ENCODE peak calls at places on chromosome 22, in five cellular contexts. B, E, I, H and W are unnamed samples.

GRCh38 chr22:47333625-47334024 is 571.2 kb downstream of the TBC1D22A start:
- DNase-seq in B (no peak), H (no peak), E (no peak), I (no peak), W (peak; percentile 93)

GRCh38 chr22:22906907-22907550 is 19.4 kb downstream of the IGLL5 start:
- DNase-seq in H (no peak), B (no peak), E (no peak), I (no peak), W (no peak)

GRCh38 chr22:40520562-40520961 is 116.0 kb downstream of the MRTFA start:
- DNase-seq in H (no peak), E (no peak), I (no peak), B (no peak), W (no peak)

GRCh38 chr22:49368976-49369725 is 458.5 kb downstream of the BRD1 start:
- DNase-seq in E (no peak), B (no peak), H (no peak), I (no peak), W (no peak)

GRCh38 chr22:46941958-46942815 is 179.7 kb downstream of the TBC1D22A start:
- DNase-seq in H (no peak), E (no peak), I (no peak), B (peak; percentile 44), W (no peak)

GRCh38 chr22:33919591-33920501 is at the start of gene LARGE1:
- DNase-seq in I (peak; percentile 50), B (peak; percentile 31), E (peak; percentile 45), H (peak; percentile 75), W (peak; percentile 2)

GRCh38 chr22:41725510-41726110 is 26.3 kb downstream of the MEI1 start:
- DNase-seq in I (no peak), H (no peak), B (no peak), E (no peak), W (no peak)

GRCh38 chr22:37639771-37640590 is 512 bp downstream of the SH3BP1 start:
- DNase-seq in E (no peak), B (no peak), I (no peak), H (no peak), W (no peak)

GRCh38 chr22:43183496-43184263 is 3.3 kb downstream of the TTLL12 start:
- DNase-seq in I (no peak), H (no peak), E (no peak), B (no peak), W (no peak)

GRCh38 chr22:30104501-30105156 is 24.4 kb downstream of the HORMAD2 start:
- DNase-seq in H (no peak), I (no peak), E (no peak), B (no peak), W (no peak)

GRCh38 chr22:50456466-50457234 is 18.2 kb downstream of the SBF1 start:
- DNase-seq in I (no peak), E (no peak), H (no peak), B (no peak), W (no peak)

GRCh38 chr22:28771195-28771791 is 1.2 kb upstream of the CCDC117 start:
- DNase-seq in E (no peak), B (no peak), H (no peak), I (no peak), W (peak; percentile 94)

GRCh38 chr22:24208012-24208749 is 26.9 kb downstream of the SUSD2 start:
- DNase-seq in H (no peak), I (peak; percentile 85), E (no peak), B (peak; percentile 74), W (no peak)

GRCh38 chr22:49216579-49216978 is 611.1 kb downstream of the BRD1 start:
- DNase-seq in E (no peak), I (no peak), B (no peak), H (no peak), W (no peak)

GRCh38 chr22:46504586-46504985 is 32.8 kb downstream of the CELSR1 start:
- DNase-seq in H (no peak), I (no peak), B (no peak), E (no peak), W (no peak)

GRCh38 chr22:27412866-27413445 is 388.6 kb downstream of the MN1 start:
- DNase-seq in I (no peak), E (no peak), H (no peak), B (no peak), W (peak; percentile 36)

GRCh38 chr22:42152661-42153270 is 22.2 kb upstream of the CYP2D6 start:
- DNase-seq in B (no peak), I (no peak), H (no peak), E (no peak), W (no peak)

GRCh38 chr22:45330548-45330947 is 20.8 kb downstream of the FAM118A start:
- DNase-seq in B (no peak), I (no peak), H (no peak), E (no peak), W (no peak)

GRCh38 chr22:46738961-46739870 is 1.2 kb upstream of the CERK start:
- DNase-seq in H (no peak), I (peak; percentile 88), E (peak; percentile 53), B (no peak), W (peak; percentile 89)

GRCh38 chr22:19429950-19430889 is 1.3 kb downstream of the HIRA start:
- DNase-seq in E (no peak), H (no peak), I (peak; percentile 48), B (peak; percentile 28), W (peak; percentile 33)